ENCODE peak calls at places on chromosomes 12 and 14, in four cellular contexts. O is A549, X is K562, G is HepG2. Q is an unnamed sample. For H3K4me1, the result is how much of the 10 kb centered on the place peaks cover.

GRCh38 chr12:96258451-96258933 is 64.3 kb downstream of the ELK3 start:
- ATAC-seq in O (no peak), X (no peak), G (no peak), Q (peak)

GRCh38 chr12:115866909-115867525 is 410.5 kb downstream of the MED13L start:
- ATAC-seq in O (peak), X (no peak), G (no peak), Q (no peak)

GRCh38 chr14:90503582-90503981 is 106.8 kb downstream of the CALM1 start:
- ATAC-seq in O (no peak), X (no peak), G (no peak), Q (no peak)

GRCh38 chr14:90627478-90627877 is 188.8 kb downstream of the TTC7B start:
- ATAC-seq in O (no peak), X (peak), G (no peak), Q (no peak)

GRCh38 chr12:46460682-46461215 is 88.2 kb upstream of the SLC38A2 start:
- ATAC-seq in O (peak), X (no peak), G (no peak), Q (no peak)

GRCh38 chr12:45975506-45975905 is 14.9 kb downstream of the SCAF11 start:
- ATAC-seq in O (no peak), X (peak), G (no peak), Q (no peak)

GRCh38 chr12:5031958-5032357 is 11.7 kb upstream of the KCNA5 start:
- ATAC-seq in O (no peak), X (no peak), G (no peak), Q (no peak)

GRCh38 chr14:68501171-68501570 is 291.7 kb downstream of the ZFP36L1 start:
- ATAC-seq in O (no peak), X (no peak), G (no peak), Q (no peak)

GRCh38 chr12:87160848-87161601 is 868.2 kb downstream of the C12orf50 start:
- ATAC-seq in O (no peak), X (no peak), G (no peak), Q (no peak)

GRCh38 chr12:45402288-45402687 is 186.4 kb downstream of the ANO6 start:
- ATAC-seq in O (no peak), X (no peak), G (no peak), Q (no peak)

GRCh38 chr12:89166525-89166934 is 185.8 kb downstream of the DUSP6 start:
- ATAC-seq in O (no peak), X (no peak), G (no peak), Q (no peak)

GRCh38 chr14:71687115-71687836 is 245.0 kb upstream of the RGS6 start:
- ATAC-seq in O (no peak), X (no peak), G (no peak), Q (peak)

GRCh38 chr14:73231874-73232851 is 5.1 kb upstream of the PAPLN start:
- ATAC-seq in O (peak), X (peak), G (peak), Q (no peak)

GRCh38 chr12:80173465-80173864 is 74.1 kb downstream of the OTOGL start:
- ATAC-seq in O (no peak), X (no peak), G (no peak), Q (no peak)

GRCh38 chr14:99554757-99555531 is 49.1 kb downstream of the CCDC85C start:
- ATAC-seq in O (peak), X (no peak), G (peak), Q (peak)
- TF ChIP-seq EP300 in O (no peak), X (no peak), G (peak), Q (no peak)

GRCh38 chr12:124656214-124656516 is 88.8 kb upstream of the NCOR2 start:
- ATAC-seq in O (no peak), X (no peak), G (no peak), Q (no peak)
- H3K4me1 ChIP-seq in O (under half), X (under half), G (under half), Q (half or more)

DNA sequence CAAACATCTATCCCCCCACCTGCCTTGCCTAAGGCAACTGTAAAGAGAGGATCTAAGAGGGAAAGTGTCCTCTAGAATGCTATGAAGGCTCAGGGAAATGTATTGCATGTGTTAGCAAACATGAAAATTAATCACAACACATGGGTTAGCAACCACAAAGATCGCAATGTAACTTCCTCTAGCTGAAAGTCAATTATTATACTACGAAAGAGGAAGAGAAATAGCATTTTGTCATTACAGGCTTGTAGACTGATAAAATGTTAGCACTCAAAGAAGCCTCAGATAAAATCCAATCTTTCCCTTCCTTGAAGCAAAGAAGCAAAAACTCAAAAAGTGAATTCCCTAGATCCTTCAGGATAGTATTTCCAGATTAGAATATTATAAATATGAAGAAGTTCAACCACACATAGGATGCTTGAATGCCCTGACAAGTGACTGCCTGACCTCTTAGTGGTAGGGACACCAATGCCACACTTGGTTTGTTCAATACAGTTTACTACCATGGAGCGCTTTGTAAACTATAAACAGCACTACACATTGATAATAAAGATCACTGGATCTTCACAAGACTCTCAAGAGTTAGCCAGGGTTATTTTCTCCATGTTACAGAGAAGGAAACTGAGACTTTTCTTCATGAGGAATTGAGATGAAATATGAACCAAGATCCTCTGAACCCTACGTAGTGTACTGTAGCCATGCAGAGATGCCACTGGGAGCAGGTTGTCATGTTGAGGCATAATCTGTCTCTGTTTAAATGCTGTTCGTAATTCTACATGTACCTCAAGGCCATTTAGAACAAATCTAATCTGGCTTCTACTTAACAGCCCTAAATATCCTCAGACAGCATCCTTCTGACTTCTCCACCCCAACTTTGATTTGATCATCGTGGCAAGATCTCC is 100.7 kb downstream of the ITPR2 start:
- ATAC-seq in O (no peak), X (no peak), G (no peak), Q (no peak)
- TF ChIP-seq EP300 in O (no peak), X (no peak), G (no peak), Q (no peak)

DNA sequence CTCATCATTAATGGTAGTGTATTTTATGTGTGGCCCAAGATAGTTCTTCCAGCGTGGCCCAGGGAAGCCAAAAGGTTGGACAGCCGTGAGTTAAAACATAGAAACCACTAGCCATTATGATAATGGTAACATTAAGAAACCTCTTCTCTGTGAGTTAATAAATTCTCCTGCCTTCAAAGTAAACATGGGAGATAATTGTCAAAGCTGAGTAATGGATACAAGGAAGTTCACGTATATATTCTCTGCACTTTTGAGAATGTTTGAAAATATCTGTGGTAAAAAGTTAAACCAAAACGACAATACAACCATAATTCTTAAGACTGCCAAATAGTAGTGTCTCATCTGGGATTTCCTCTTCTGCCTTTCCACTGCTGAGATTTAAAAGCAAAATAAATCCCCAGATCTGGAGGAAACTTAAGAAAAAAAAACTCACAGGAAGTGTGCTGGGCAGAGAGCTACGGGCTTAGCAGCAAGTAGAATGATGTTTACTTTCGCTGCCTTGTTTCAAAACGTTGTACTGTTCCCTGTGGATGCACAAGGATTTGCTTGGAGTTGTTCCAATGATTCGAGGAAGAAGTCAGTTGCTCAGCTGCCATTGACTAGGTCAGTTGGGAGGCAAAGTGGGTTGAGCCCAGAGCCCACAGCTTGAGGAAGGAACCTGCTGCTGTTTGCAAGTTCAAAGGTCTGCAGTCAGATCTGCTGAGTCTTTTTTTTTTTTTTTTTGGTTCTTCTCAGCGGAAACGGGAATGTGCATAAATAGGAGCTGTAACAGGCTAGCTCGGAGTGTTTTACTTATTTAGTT is 1.7 kb downstream of the TPCN1 start:
- ATAC-seq in O (peak), X (no peak), G (peak), Q (peak)
- H3K4me1 ChIP-seq in O (under half), X (under half), G (under half), Q (half or more)

DNA sequence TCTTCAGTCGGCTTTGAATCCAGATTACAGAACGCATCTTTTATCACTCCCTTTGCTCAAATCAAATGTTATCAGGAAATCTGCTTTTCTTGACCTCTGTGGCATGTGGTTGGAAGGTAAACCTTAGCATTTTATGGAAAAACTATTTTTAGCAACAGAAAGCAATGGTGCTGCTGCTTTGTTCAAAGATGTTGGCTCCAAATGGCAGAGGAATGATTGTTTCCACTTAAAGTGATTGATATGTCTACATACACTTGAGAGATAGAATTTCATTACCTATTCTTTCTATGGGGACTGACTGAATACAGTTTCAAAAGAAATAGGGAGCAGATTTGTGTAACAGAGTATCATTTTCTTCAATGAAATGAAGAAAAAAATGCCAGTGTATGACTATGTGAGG is 761.2 kb downstream of the NOVA1 start:
- ATAC-seq in O (no peak), X (no peak), G (no peak), Q (no peak)
- TF ChIP-seq EP300 in O (no peak), X (no peak), G (no peak), Q (no peak)

GRCh38 chr12:50514526-50515276 is 9.9 kb downstream of the DIP2B start:
- ATAC-seq in O (no peak), X (peak), G (no peak), Q (no peak)

GRCh38 chr12:50520345-50520744 is 15.6 kb downstream of the DIP2B start:
- ATAC-seq in O (no peak), X (no peak), G (no peak), Q (no peak)

GRCh38 chr12:50518129-50518528 is 13.3 kb downstream of the DIP2B start:
- ATAC-seq in O (no peak), X (no peak), G (no peak), Q (no peak)

GRCh38 chr12:50517456-50518048 is 12.8 kb downstream of the DIP2B start:
- ATAC-seq in O (peak), X (peak), G (peak), Q (no peak)

GRCh38 chr12:50515587-50515986 is 10.8 kb downstream of the DIP2B start:
- ATAC-seq in O (no peak), X (peak), G (no peak), Q (no peak)
- H3K4me1 ChIP-seq in O (under half), X (under half), G (half or more), Q (under half)

GRCh38 chr14:103898204-103898603 is 30.1 kb upstream of the TDRD9 start:
- ATAC-seq in O (no peak), X (no peak), G (no peak), Q (no peak)
- TF ChIP-seq EP300 in O (no peak), X (no peak), G (no peak), Q (no peak)

GRCh38 chr12:6202331-6202730 is 2.1 kb downstream of the CD9 start:
- ATAC-seq in O (no peak), X (no peak), G (no peak), Q (no peak)
- H3K4me1 ChIP-seq in O (under half), X (under half), G (half or more), Q (under half)

DNA sequence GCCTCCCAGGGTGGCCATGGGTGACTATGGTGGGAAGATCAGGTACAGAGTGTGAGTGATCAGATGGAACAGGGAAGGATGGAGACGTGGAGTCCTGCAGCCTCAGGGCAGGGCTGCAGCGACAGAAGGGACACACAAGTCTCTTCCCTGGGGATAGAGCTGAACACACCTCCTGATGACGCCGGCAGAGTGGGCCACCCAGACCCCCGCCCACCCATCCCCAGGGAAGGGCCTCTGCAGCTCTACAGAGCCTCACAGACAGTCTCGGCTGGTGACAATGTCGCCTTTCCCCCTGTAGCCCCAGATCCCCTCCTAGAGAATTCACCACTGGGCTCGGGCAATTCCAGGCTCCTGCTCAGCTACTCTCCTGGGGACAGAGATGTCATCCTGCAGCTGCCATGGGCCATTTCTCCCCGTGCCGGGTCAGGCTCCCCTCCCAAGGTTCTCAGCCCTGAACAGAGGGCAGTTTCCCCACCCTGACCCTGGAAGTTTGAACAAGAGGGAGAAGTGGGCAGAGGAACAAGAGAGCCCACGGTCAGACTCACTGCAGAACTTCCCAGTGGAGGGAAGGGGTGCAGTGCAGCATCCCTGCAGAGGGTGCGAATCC is 115.7 kb downstream of the NCOR2 start:
- ATAC-seq in O (no peak), X (no peak), G (no peak), Q (no peak)
- TF ChIP-seq EP300 in O (no peak), X (no peak), G (no peak), Q (no peak)

GRCh38 chr12:54429014-54429471 is 10.0 kb upstream of the ITGA5 start:
- ATAC-seq in O (no peak), X (no peak), G (peak), Q (no peak)
- H3K4me1 ChIP-seq in O (under half), X (half or more), G (under half), Q (under half)